ENCODE peak calls at places on chromosomes 11 and 22, in eight cellular contexts. One of them, this sample, is unnamed.

GRCh38 chr22:45477366-45478107 is 25.1 kb upstream of the FBLN1 start:
- DNase-seq in fibroblast of pulmonary artery: no peak
- DNase-seq in GM12865: no peak
- DNase-seq in heart left ventricle: no peak
- DNase-seq in lower lobe of right lung: peak; percentile 4
- DNase-seq in lower leg skin: no peak
- DNase-seq in cardiac fibroblast: no peak
- DNase-seq in PC-3: no peak
- DNase-seq in this sample: no peak

GRCh38 chr11:66070604-66071325 is 693 bp downstream of the PACS1 start:
- DNase-seq in lower lobe of right lung: peak; percentile 62
- DNase-seq in fibroblast of pulmonary artery: peak; percentile 50
- DNase-seq in heart left ventricle: peak; percentile 79
- DNase-seq in lower leg skin: peak; percentile 92
- DNase-seq in GM12865: no peak
- DNase-seq in PC-3: peak; percentile 47
- DNase-seq in cardiac fibroblast: peak; percentile 59
- DNase-seq in this sample: peak; percentile 53

GRCh38 chr22:40410731-40411505 is 40.5 kb downstream of the SGSM3 start:
- DNase-seq in cardiac fibroblast: no peak
- DNase-seq in PC-3: no peak
- DNase-seq in lower leg skin: no peak
- DNase-seq in fibroblast of pulmonary artery: no peak
- DNase-seq in lower lobe of right lung: no peak
- DNase-seq in GM12865: no peak
- DNase-seq in heart left ventricle: no peak
- DNase-seq in this sample: no peak

GRCh38 chr11:120558754-120559431 is 47.3 kb downstream of the GRIK4 start:
- DNase-seq in cardiac fibroblast: no peak
- DNase-seq in lower lobe of right lung: no peak
- DNase-seq in PC-3: no peak
- DNase-seq in heart left ventricle: no peak
- DNase-seq in fibroblast of pulmonary artery: no peak
- DNase-seq in GM12865: no peak
- DNase-seq in lower leg skin: peak; percentile 74
- DNase-seq in this sample: no peak

GRCh38 chr11:55503449-55503848 is 50.8 kb upstream of the OR4C15 start:
- DNase-seq in GM12865: no peak
- DNase-seq in lower leg skin: no peak
- DNase-seq in cardiac fibroblast: no peak
- DNase-seq in heart left ventricle: no peak
- DNase-seq in PC-3: peak; percentile 15
- DNase-seq in lower lobe of right lung: no peak
- DNase-seq in fibroblast of pulmonary artery: no peak
- DNase-seq in this sample: no peak

GRCh38 chr11:10385696-10386095 is 69.4 kb upstream of the AMPD3 start:
- DNase-seq in GM12865: no peak
- DNase-seq in heart left ventricle: no peak
- DNase-seq in lower leg skin: peak; percentile 92
- DNase-seq in fibroblast of pulmonary artery: peak; percentile 60
- DNase-seq in lower lobe of right lung: no peak
- DNase-seq in cardiac fibroblast: peak; percentile 76
- DNase-seq in PC-3: no peak
- DNase-seq in this sample: no peak

GRCh38 chr11:120054753-120055045 is 83.2 kb downstream of the TRIM29 start:
- DNase-seq in heart left ventricle: no peak
- DNase-seq in cardiac fibroblast: no peak
- DNase-seq in fibroblast of pulmonary artery: no peak
- DNase-seq in lower leg skin: no peak
- DNase-seq in PC-3: no peak
- DNase-seq in lower lobe of right lung: no peak
- DNase-seq in GM12865: no peak
- DNase-seq in this sample: no peak

GRCh38 chr22:35524966-35525686 is 15.5 kb upstream of the RASD2 start:
- DNase-seq in lower lobe of right lung: no peak
- DNase-seq in cardiac fibroblast: no peak
- DNase-seq in PC-3: no peak
- DNase-seq in lower leg skin: no peak
- DNase-seq in fibroblast of pulmonary artery: no peak
- DNase-seq in GM12865: no peak
- DNase-seq in heart left ventricle: no peak
- DNase-seq in this sample: no peak

GRCh38 chr11:21514298-21514697 is 678.6 kb upstream of the ANO5 start:
- DNase-seq in lower lobe of right lung: no peak
- DNase-seq in fibroblast of pulmonary artery: no peak
- DNase-seq in heart left ventricle: no peak
- DNase-seq in GM12865: peak; percentile 24
- DNase-seq in PC-3: peak; percentile 3
- DNase-seq in lower leg skin: no peak
- DNase-seq in cardiac fibroblast: no peak
- DNase-seq in this sample: peak; percentile 24

GRCh38 chr11:1966531-1966930 is 19.4 kb downstream of the MRPL23 start:
- DNase-seq in cardiac fibroblast: no peak
- DNase-seq in heart left ventricle: no peak
- DNase-seq in lower leg skin: peak; percentile 6
- DNase-seq in GM12865: no peak
- DNase-seq in PC-3: no peak
- DNase-seq in lower lobe of right lung: peak; percentile 24
- DNase-seq in fibroblast of pulmonary artery: no peak
- DNase-seq in this sample: no peak

GRCh38 chr11:102727890-102728289 is 3.1 kb upstream of the MMP8 start:
- DNase-seq in cardiac fibroblast: peak; percentile 12
- DNase-seq in heart left ventricle: no peak
- DNase-seq in PC-3: peak; percentile 66
- DNase-seq in lower lobe of right lung: no peak
- DNase-seq in GM12865: no peak
- DNase-seq in lower leg skin: no peak
- DNase-seq in fibroblast of pulmonary artery: peak; percentile 40
- DNase-seq in this sample: peak; percentile 85

GRCh38 chr11:22879615-22880014 is 19.3 kb upstream of the CCDC179 start:
- DNase-seq in fibroblast of pulmonary artery: peak; percentile 49
- DNase-seq in lower leg skin: no peak
- DNase-seq in lower lobe of right lung: no peak
- DNase-seq in PC-3: no peak
- DNase-seq in cardiac fibroblast: peak; percentile 35
- DNase-seq in heart left ventricle: no peak
- DNase-seq in GM12865: no peak
- DNase-seq in this sample: peak; percentile 29

GRCh38 chr22:28075260-28075981 is 156.4 kb upstream of the PITPNB start:
- DNase-seq in lower leg skin: no peak
- DNase-seq in GM12865: no peak
- DNase-seq in fibroblast of pulmonary artery: peak; percentile 84
- DNase-seq in cardiac fibroblast: peak; percentile 86
- DNase-seq in PC-3: peak; percentile 41
- DNase-seq in heart left ventricle: peak; percentile 74
- DNase-seq in lower lobe of right lung: peak; percentile 50
- DNase-seq in this sample: peak; percentile 62

GRCh38 chr22:49793871-49794270 is 33.8 kb downstream of the BRD1 start:
- DNase-seq in PC-3: no peak
- DNase-seq in cardiac fibroblast: no peak
- DNase-seq in heart left ventricle: no peak
- DNase-seq in lower lobe of right lung: no peak
- DNase-seq in GM12865: no peak
- DNase-seq in lower leg skin: no peak
- DNase-seq in fibroblast of pulmonary artery: no peak
- DNase-seq in this sample: no peak

GRCh38 chr11:18791175-18792065 is at the start of gene PTPN5:
- DNase-seq in lower lobe of right lung: no peak
- DNase-seq in lower leg skin: no peak
- DNase-seq in cardiac fibroblast: no peak
- DNase-seq in heart left ventricle: no peak
- DNase-seq in fibroblast of pulmonary artery: peak; percentile 7
- DNase-seq in PC-3: no peak
- DNase-seq in GM12865: no peak
- DNase-seq in this sample: peak; percentile 17
- TF ChIP-seq CTCF in lower lobe of right lung: no peak
- TF ChIP-seq CTCF in lower leg skin: no peak
- TF ChIP-seq CTCF in cardiac fibroblast: no peak
- TF ChIP-seq CTCF in heart left ventricle: no peak
- TF ChIP-seq CTCF in fibroblast of pulmonary artery: no peak
- TF ChIP-seq CTCF in PC-3: no peak
- TF ChIP-seq CTCF in GM12865: no peak
- TF ChIP-seq CTCF in this sample: no peak

GRCh38 chr11:125872138-125872491 is 15.4 kb upstream of the HYLS1 start:
- DNase-seq in cardiac fibroblast: no peak
- DNase-seq in fibroblast of pulmonary artery: no peak
- DNase-seq in lower lobe of right lung: no peak
- DNase-seq in GM12865: no peak
- DNase-seq in lower leg skin: no peak
- DNase-seq in heart left ventricle: no peak
- DNase-seq in PC-3: no peak
- DNase-seq in this sample: no peak

GRCh38 chr11:125871391-125872137 is 15.9 kb upstream of the HYLS1 start:
- DNase-seq in PC-3: peak; percentile 48
- DNase-seq in fibroblast of pulmonary artery: peak; percentile 64
- DNase-seq in cardiac fibroblast: peak; percentile 66
- DNase-seq in heart left ventricle: no peak
- DNase-seq in lower lobe of right lung: no peak
- DNase-seq in lower leg skin: no peak
- DNase-seq in GM12865: peak; percentile 11
- DNase-seq in this sample: peak; percentile 27

GRCh38 chr11:125874556-125875124 is 12.8 kb upstream of the HYLS1 start:
- DNase-seq in heart left ventricle: peak; percentile 44
- DNase-seq in GM12865: peak; percentile 69
- DNase-seq in lower lobe of right lung: no peak
- DNase-seq in fibroblast of pulmonary artery: peak; percentile 87
- DNase-seq in PC-3: peak; percentile 90
- DNase-seq in cardiac fibroblast: peak; percentile 86
- DNase-seq in lower leg skin: no peak
- DNase-seq in this sample: peak; percentile 73

GRCh38 chr11:125869526-125869925 is 17.9 kb upstream of the HYLS1 start:
- DNase-seq in fibroblast of pulmonary artery: no peak
- DNase-seq in PC-3: no peak
- DNase-seq in lower leg skin: no peak
- DNase-seq in lower lobe of right lung: no peak
- DNase-seq in heart left ventricle: no peak
- DNase-seq in cardiac fibroblast: peak; percentile 32
- DNase-seq in GM12865: no peak
- DNase-seq in this sample: no peak

GRCh38 chr11:125873881-125874555 is 13.4 kb upstream of the HYLS1 start:
- DNase-seq in PC-3: no peak
- DNase-seq in heart left ventricle: no peak
- DNase-seq in GM12865: no peak
- DNase-seq in fibroblast of pulmonary artery: no peak
- DNase-seq in lower leg skin: no peak
- DNase-seq in lower lobe of right lung: no peak
- DNase-seq in cardiac fibroblast: no peak
- DNase-seq in this sample: no peak
- H3K4me3 ChIP-seq in PC-3: peak overlapping the region; percentile 51
- H3K4me3 ChIP-seq in heart left ventricle: peak overlapping the region; percentile 25
- H3K4me3 ChIP-seq in GM12865: no peak overlapping the region
- H3K4me3 ChIP-seq in fibroblast of pulmonary artery: peak overlapping the region; percentile 56
- H3K4me3 ChIP-seq in lower leg skin: no peak overlapping the region
- H3K4me3 ChIP-seq in lower lobe of right lung: no peak overlapping the region
- H3K4me3 ChIP-seq in cardiac fibroblast: peak overlapping the region; percentile 33
- H3K4me3 ChIP-seq in this sample: no peak overlapping the region

GRCh38 chr22:19105867-19106802 is 16.1 kb downstream of the DGCR2 start:
- DNase-seq in GM12865: peak; percentile 51
- DNase-seq in fibroblast of pulmonary artery: no peak
- DNase-seq in lower lobe of right lung: no peak
- DNase-seq in lower leg skin: peak; percentile 50
- DNase-seq in cardiac fibroblast: no peak
- DNase-seq in PC-3: peak; percentile 12
- DNase-seq in heart left ventricle: no peak
- DNase-seq in this sample: no peak

GRCh38 chr22:19107730-19108074 is 14.5 kb downstream of the DGCR2 start:
- DNase-seq in fibroblast of pulmonary artery: no peak
- DNase-seq in lower lobe of right lung: no peak
- DNase-seq in GM12865: no peak
- DNase-seq in lower leg skin: no peak
- DNase-seq in PC-3: no peak
- DNase-seq in cardiac fibroblast: no peak
- DNase-seq in heart left ventricle: no peak
- DNase-seq in this sample: no peak

GRCh38 chr22:19105456-19105855 is 16.8 kb downstream of the DGCR2 start:
- DNase-seq in cardiac fibroblast: no peak
- DNase-seq in lower leg skin: no peak
- DNase-seq in GM12865: no peak
- DNase-seq in heart left ventricle: no peak
- DNase-seq in PC-3: no peak
- DNase-seq in lower lobe of right lung: no peak
- DNase-seq in fibroblast of pulmonary artery: no peak
- DNase-seq in this sample: no peak

GRCh38 chr22:19106886-19107729 is 15.1 kb downstream of the DGCR2 start:
- DNase-seq in lower leg skin: no peak
- DNase-seq in GM12865: no peak
- DNase-seq in lower lobe of right lung: no peak
- DNase-seq in cardiac fibroblast: no peak
- DNase-seq in heart left ventricle: no peak
- DNase-seq in fibroblast of pulmonary artery: no peak
- DNase-seq in PC-3: no peak
- DNase-seq in this sample: no peak

DNA sequence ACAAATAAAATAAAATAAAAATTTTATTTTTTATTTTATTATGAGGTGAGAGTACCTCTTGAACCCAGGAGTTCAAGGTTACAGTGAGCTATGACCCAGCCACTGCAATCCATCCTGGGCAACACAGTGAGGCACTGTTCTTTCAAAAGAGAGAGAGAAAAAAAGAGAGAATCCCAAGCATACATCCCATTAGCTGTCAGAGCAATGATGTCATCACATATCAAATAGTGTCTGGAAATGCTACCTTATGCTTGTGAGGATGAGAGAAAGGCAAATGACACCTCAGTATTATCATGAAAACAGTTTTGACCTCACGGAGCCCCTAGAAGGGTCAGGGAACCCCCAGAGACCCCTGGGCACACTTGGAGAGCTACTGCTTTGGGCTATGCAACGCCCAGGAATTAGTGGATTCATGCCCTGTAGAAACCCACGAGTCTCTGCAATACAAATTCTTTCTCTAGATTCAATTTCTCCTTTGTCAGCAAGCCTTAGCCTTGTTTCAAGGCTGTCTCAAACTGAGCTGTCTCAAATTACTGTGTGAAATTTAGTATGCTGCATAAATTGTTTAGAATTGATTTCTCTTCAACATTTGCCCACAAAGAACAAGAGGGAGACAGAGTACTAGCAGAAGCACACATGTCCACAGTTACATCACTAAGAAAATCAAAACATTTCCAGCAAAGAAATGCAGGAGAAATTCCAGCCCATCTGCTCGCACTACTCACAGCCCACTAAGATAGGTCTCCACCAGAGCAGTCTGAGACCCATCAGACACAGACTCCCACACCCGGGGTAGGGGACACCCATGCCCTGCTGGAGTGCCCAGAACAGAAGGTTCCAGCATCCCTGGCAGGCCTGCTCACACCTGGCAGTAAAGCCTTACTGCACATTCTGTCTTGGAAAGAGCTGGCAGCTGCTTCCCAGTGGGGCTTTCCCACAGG is 18.1 kb downstream of the DGCR2 start:
- DNase-seq in PC-3: no peak
- DNase-seq in cardiac fibroblast: no peak
- DNase-seq in lower leg skin: no peak
- DNase-seq in fibroblast of pulmonary artery: no peak
- DNase-seq in GM12865: no peak
- DNase-seq in lower lobe of right lung: no peak
- DNase-seq in heart left ventricle: no peak
- DNase-seq in this sample: peak; percentile 40
- TF ChIP-seq CTCF in PC-3: no peak
- TF ChIP-seq CTCF in cardiac fibroblast: no peak
- TF ChIP-seq CTCF in lower leg skin: no peak
- TF ChIP-seq CTCF in fibroblast of pulmonary artery: no peak
- TF ChIP-seq CTCF in GM12865: no peak
- TF ChIP-seq CTCF in lower lobe of right lung: no peak
- TF ChIP-seq CTCF in heart left ventricle: no peak
- TF ChIP-seq CTCF in this sample: no peak

GRCh38 chr11:32852142-32852541 is 22.4 kb downstream of the PRRG4 start:
- DNase-seq in lower lobe of right lung: no peak
- DNase-seq in cardiac fibroblast: peak; percentile 30
- DNase-seq in lower leg skin: no peak
- DNase-seq in heart left ventricle: no peak
- DNase-seq in PC-3: peak; percentile 23
- DNase-seq in fibroblast of pulmonary artery: peak; percentile 34
- DNase-seq in GM12865: no peak
- DNase-seq in this sample: peak; percentile 64
- H3K4me3 ChIP-seq in lower lobe of right lung: no peak overlapping the region
- H3K4me3 ChIP-seq in cardiac fibroblast: no peak overlapping the region
- H3K4me3 ChIP-seq in lower leg skin: no peak overlapping the region
- H3K4me3 ChIP-seq in heart left ventricle: no peak overlapping the region
- H3K4me3 ChIP-seq in PC-3: no peak overlapping the region
- H3K4me3 ChIP-seq in fibroblast of pulmonary artery: no peak overlapping the region
- H3K4me3 ChIP-seq in GM12865: no peak overlapping the region
- H3K4me3 ChIP-seq in this sample: no peak overlapping the region

This sample was measured in epithelial cell of esophagus.